ENCODE peak calls at places on chromosomes 7 and 10, in four cellular contexts. One of them, this sample, is unnamed.

GRCh38 chr10:88256013-88256680 is 327.0 kb downstream of the RNLS start:
- DNase-seq in transverse colon: no peak
- DNase-seq in breast epithelium: no peak
- DNase-seq in GM12891: no peak
- DNase-seq in this sample: no peak

GRCh38 chr7:151705744-151706567 is 171.0 kb downstream of the PRKAG2 start:
- DNase-seq in transverse colon: peak
- DNase-seq in breast epithelium: no peak
- DNase-seq in GM12891: peak
- DNase-seq in this sample: no peak

GRCh38 chr7:142869434-142869833 is 14.6 kb downstream of the EPHB6 start:
- DNase-seq in transverse colon: no peak
- DNase-seq in breast epithelium: no peak
- DNase-seq in GM12891: no peak
- DNase-seq in this sample: no peak

GRCh38 chr10:25556457-25556856 is 377.6 kb upstream of the MYO3A start:
- DNase-seq in transverse colon: no peak
- DNase-seq in breast epithelium: no peak
- DNase-seq in GM12891: no peak
- DNase-seq in this sample: peak

GRCh38 chr10:111344804-111345203 is 268.0 kb downstream of the ADRA2A start:
- DNase-seq in transverse colon: no peak
- DNase-seq in breast epithelium: no peak
- DNase-seq in GM12891: no peak
- DNase-seq in this sample: no peak

GRCh38 chr7:43674559-43675436 is 54.5 kb downstream of the COA1 start:
- DNase-seq in transverse colon: no peak
- DNase-seq in breast epithelium: no peak
- DNase-seq in GM12891: no peak
- DNase-seq in this sample: peak

GRCh38 chr7:50315193-50315592 is 10.7 kb downstream of the IKZF1 start:
- DNase-seq in transverse colon: no peak
- DNase-seq in breast epithelium: no peak
- DNase-seq in GM12891: no peak
- DNase-seq in this sample: no peak

GRCh38 chr7:39536926-39537325 is 29.3 kb upstream of the YAE1 start:
- DNase-seq in transverse colon: no peak
- DNase-seq in breast epithelium: no peak
- DNase-seq in GM12891: no peak
- DNase-seq in this sample: no peak

GRCh38 chr10:127279334-127279774 is 83.0 kb upstream of the INSYN2A start:
- DNase-seq in transverse colon: no peak
- DNase-seq in breast epithelium: no peak
- DNase-seq in GM12891: no peak
- DNase-seq in this sample: no peak

GRCh38 chr10:17981766-17982380 is 30.2 kb downstream of the SLC39A12 start:
- DNase-seq in transverse colon: no peak
- DNase-seq in breast epithelium: no peak
- DNase-seq in GM12891: no peak
- DNase-seq in this sample: no peak

GRCh38 chr7:113076703-113077102 is 9.9 kb downstream of the GPR85 start:
- DNase-seq in transverse colon: no peak
- DNase-seq in breast epithelium: no peak
- DNase-seq in GM12891: no peak
- DNase-seq in this sample: no peak
- TF ChIP-seq POLR2AphosphoS5 in transverse colon: no peak
- TF ChIP-seq POLR2AphosphoS5 in breast epithelium: no peak
- TF ChIP-seq POLR2AphosphoS5 in GM12891: no peak
- TF ChIP-seq POLR2AphosphoS5 in this sample: no peak

DNA sequence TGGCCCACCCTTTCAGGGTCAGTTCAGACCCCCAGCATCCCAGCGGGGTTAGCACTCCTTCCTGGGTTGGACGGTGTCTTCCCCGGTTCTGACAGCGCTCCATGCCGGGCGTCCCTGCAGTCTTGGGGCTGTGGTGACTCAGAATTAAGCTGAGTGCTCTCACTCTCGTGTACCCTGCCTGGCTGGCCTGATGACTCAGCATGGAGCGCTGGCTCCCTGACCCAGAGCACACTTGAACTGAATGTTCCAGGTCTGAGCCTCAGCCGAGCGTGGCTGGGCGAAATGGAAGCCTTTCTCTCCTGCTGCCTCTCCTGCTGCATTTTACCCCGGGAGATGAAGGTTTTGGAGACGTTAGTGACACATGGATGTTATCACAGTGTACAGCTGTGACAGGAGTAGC is 7.1 kb downstream of the BAG3 start:
- DNase-seq in transverse colon: peak
- DNase-seq in breast epithelium: peak
- DNase-seq in GM12891: no peak
- DNase-seq in this sample: no peak
- TF ChIP-seq POLR2AphosphoS5 in transverse colon: peak
- TF ChIP-seq POLR2AphosphoS5 in breast epithelium: peak
- TF ChIP-seq POLR2AphosphoS5 in GM12891: no peak
- TF ChIP-seq POLR2AphosphoS5 in this sample: peak

DNA sequence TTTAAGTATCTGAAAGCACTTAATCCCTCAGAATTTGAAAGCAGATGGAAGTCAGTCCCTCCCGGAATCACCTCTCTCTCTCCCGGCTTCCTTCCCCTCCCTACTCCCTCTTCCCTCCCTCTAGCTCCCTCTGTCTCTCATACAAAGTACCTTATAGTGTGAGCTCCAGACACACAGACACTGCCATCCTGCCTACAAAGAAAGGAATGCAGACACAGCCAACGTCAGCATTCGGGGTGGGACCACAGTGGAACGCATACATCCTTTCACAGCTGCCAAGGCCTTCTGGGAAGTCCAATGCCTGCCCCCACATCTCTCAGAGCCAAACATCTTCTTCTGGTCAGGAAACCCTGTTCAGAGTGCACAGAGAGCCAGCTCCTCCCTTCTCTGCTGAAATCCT is 9.3 kb downstream of the NOD1 start:
- DNase-seq in transverse colon: peak
- DNase-seq in breast epithelium: peak
- DNase-seq in GM12891: no peak
- DNase-seq in this sample: no peak
- TF ChIP-seq POLR2AphosphoS5 in transverse colon: peak
- TF ChIP-seq POLR2AphosphoS5 in breast epithelium: peak
- TF ChIP-seq POLR2AphosphoS5 in GM12891: no peak
- TF ChIP-seq POLR2AphosphoS5 in this sample: no peak

DNA sequence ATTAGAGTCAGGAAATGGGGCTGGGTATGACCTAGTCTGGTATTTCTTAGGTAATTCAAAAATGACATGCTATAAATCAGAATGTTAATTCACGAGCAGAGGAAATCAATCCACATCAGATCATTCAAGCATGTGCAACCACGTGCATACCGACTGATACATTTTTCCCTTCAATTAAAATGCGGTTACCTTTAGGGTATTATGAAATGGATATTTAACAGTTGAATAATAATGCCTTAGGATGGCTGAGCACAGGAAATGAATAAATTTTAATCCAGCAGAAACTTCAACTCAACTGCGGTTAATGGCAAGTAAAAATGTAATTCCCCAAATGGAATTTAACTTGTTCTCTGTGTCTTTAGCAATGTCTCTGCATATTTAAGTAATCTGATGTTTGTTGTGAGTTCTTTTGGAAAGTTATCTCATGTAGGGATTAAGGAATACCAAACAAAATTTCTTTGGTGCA is 9.2 kb downstream of the CPA2 start:
- DNase-seq in transverse colon: no peak
- DNase-seq in breast epithelium: no peak
- DNase-seq in GM12891: no peak
- DNase-seq in this sample: no peak
- TF ChIP-seq POLR2AphosphoS5 in transverse colon: no peak
- TF ChIP-seq POLR2AphosphoS5 in breast epithelium: no peak
- TF ChIP-seq POLR2AphosphoS5 in GM12891: no peak
- TF ChIP-seq POLR2AphosphoS5 in this sample: no peak

DNA sequence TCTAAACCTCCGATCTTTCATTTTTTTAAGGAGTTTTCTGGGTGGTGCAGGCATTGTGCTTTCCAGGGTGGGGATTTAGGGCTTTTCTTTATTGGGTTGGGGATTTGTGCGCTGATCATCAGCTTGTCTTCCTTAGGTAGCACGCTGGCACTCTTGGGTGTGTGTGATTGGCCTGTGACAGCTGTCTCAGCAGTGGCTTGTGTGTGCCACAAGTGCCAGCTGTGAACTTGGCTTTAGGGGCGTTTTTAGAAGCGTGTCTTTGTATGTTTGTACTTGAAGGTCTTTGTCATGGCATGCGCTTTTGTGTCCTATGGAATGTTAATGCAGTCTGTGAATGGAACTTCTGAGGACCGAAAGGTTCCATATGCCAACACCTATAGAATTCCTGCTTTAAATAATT is 788 bp downstream of the AKAP9 start:
- DNase-seq in transverse colon: peak
- DNase-seq in breast epithelium: peak
- DNase-seq in GM12891: no peak
- DNase-seq in this sample: no peak
- TF ChIP-seq POLR2AphosphoS5 in transverse colon: no peak
- TF ChIP-seq POLR2AphosphoS5 in breast epithelium: no peak
- TF ChIP-seq POLR2AphosphoS5 in GM12891: no peak
- TF ChIP-seq POLR2AphosphoS5 in this sample: no peak

GRCh38 chr10:21993360-21994001 is 10.0 kb downstream of the DNAJC1 start:
- DNase-seq in transverse colon: no peak
- DNase-seq in breast epithelium: no peak
- DNase-seq in GM12891: no peak
- DNase-seq in this sample: no peak

GRCh38 chr10:21991785-21992184 is 11.7 kb downstream of the DNAJC1 start:
- DNase-seq in transverse colon: no peak
- DNase-seq in breast epithelium: no peak
- DNase-seq in GM12891: no peak
- DNase-seq in this sample: no peak

GRCh38 chr10:21985541-21985940 is 18.0 kb downstream of the DNAJC1 start:
- DNase-seq in transverse colon: no peak
- DNase-seq in breast epithelium: no peak
- DNase-seq in GM12891: no peak
- DNase-seq in this sample: no peak

GRCh38 chr10:21990449-21990848 is 13.1 kb downstream of the DNAJC1 start:
- DNase-seq in transverse colon: no peak
- DNase-seq in breast epithelium: no peak
- DNase-seq in GM12891: no peak
- DNase-seq in this sample: no peak

GRCh38 chr10:21989453-21990154 is 13.9 kb downstream of the DNAJC1 start:
- DNase-seq in transverse colon: peak
- DNase-seq in breast epithelium: no peak
- DNase-seq in GM12891: peak
- DNase-seq in this sample: no peak
- TF ChIP-seq POLR2AphosphoS5 in transverse colon: no peak
- TF ChIP-seq POLR2AphosphoS5 in breast epithelium: no peak
- TF ChIP-seq POLR2AphosphoS5 in GM12891: no peak
- TF ChIP-seq POLR2AphosphoS5 in this sample: no peak